ENCODE peak calls at places on chromosomes 4 and X, in nine cellular contexts. S is activated CD4-positive, alpha-beta T cell treated with anti-CD3 and anti-CD28 coated beads, Interleukin-2, amount 10 ng/mL, durations not matched to agents 7 days and 5 days; N is heart right ventricle; T is brain microvascular endothelial cell; E is HCT116; H is GM04504; C is T-helper 2 cell; A is MG63; K is lung. O is an unnamed sample.

GRCh38 chr4:174260099-174260498 is 23.4 kb downstream of the FBXO8 start:
- DNase-seq in S (no peak), N (no peak), T (peak), E (no peak), H (no peak), C (no peak), A (no peak), K (no peak), O (no peak)

GRCh38 chr4:110196871-110197420 is 1.5 kb downstream of the ELOVL6 start:
- DNase-seq in S (peak), N (peak), T (no peak), E (no peak), H (no peak), C (peak), A (no peak), K (no peak), O (peak)

GRCh38 chrX:8913665-8914409 is 112.7 kb upstream of the FAM9A start:
- DNase-seq in S (no peak), N (peak), T (no peak), E (no peak), H (peak), C (no peak), A (peak), K (no peak), O (no peak)

GRCh38 chr4:16199132-16199531 is 27.1 kb downstream of the TAPT1 start:
- DNase-seq in S (no peak), N (no peak), T (no peak), E (no peak), H (no peak), C (no peak), A (no peak), K (no peak), O (no peak)

GRCh38 chrX:8025705-8026104 is 98.5 kb upstream of the PNPLA4 start:
- DNase-seq in S (no peak), N (no peak), T (no peak), E (no peak), H (no peak), C (no peak), A (no peak), K (no peak), O (no peak)

GRCh38 chrX:21305799-21306336 is 68.3 kb upstream of the CNKSR2 start:
- DNase-seq in S (no peak), N (no peak), T (no peak), E (no peak), H (no peak), C (no peak), A (no peak), K (no peak), O (no peak)

GRCh38 chrX:38482183-38482582 is 79.2 kb upstream of the TSPAN7 start:
- DNase-seq in S (no peak), N (no peak), T (no peak), E (no peak), H (no peak), C (no peak), A (no peak), K (no peak), O (no peak)

GRCh38 chrX:38610839-38611238 is 49.5 kb downstream of the TSPAN7 start:
- DNase-seq in S (no peak), N (no peak), T (no peak), E (no peak), H (no peak), C (no peak), A (no peak), K (no peak), O (no peak)

GRCh38 chr4:6582889-6583504 is 8.0 kb downstream of the MAN2B2 start:
- DNase-seq in S (no peak), N (no peak), T (peak), E (peak), H (no peak), C (no peak), A (no peak), K (no peak), O (no peak)

GRCh38 chrX:49053223-49054072 is 5.4 kb upstream of the CCDC120 start:
- DNase-seq in S (peak), N (no peak), T (peak), E (no peak), H (no peak), C (peak), A (peak), K (peak), O (peak)

GRCh38 chr4:73707918-73708577 is 32.3 kb upstream of the CXCL8 start:
- DNase-seq in S (no peak), N (peak), T (peak), E (peak), H (peak), C (no peak), A (peak), K (peak), O (no peak)

GRCh38 chrX:141760761-141761160 is 62.2 kb upstream of the SPANXD start:
- DNase-seq in S (no peak), N (no peak), T (no peak), E (no peak), H (peak), C (no peak), A (no peak), K (no peak), O (no peak)

GRCh38 chr4:68906238-68907137 is 45.1 kb downstream of the UGT2A3 start:
- DNase-seq in S (no peak), N (no peak), T (no peak), E (no peak), H (no peak), C (no peak), A (no peak), K (no peak), O (no peak)

GRCh38 chrX:39008554-39008953 is 207.3 kb downstream of the MID1IP1 start:
- DNase-seq in S (no peak), N (no peak), T (no peak), E (no peak), H (no peak), C (no peak), A (no peak), K (no peak), O (no peak)

GRCh38 chrX:101462892-101463291 is 22.4 kb upstream of the ARMCX4 start:
- DNase-seq in S (no peak), N (no peak), T (peak), E (peak), H (no peak), C (no peak), A (no peak), K (peak), O (no peak)

GRCh38 chr4:188117631-188118030 is 8.2 kb upstream of the TRIML2 start:
- DNase-seq in S (no peak), N (no peak), T (no peak), E (no peak), H (no peak), C (no peak), A (no peak), K (no peak), O (no peak)

GRCh38 chrX:74458738-74459137 is 37.4 kb downstream of the SLC16A2 start:
- DNase-seq in S (no peak), N (no peak), T (peak), E (no peak), H (peak), C (no peak), A (no peak), K (no peak), O (peak)